ENCODE peak calls at places on chromosomes 13 and 19, in eight cellular contexts. F, L, U, I, N, W, R and D are unnamed samples.
A peak's percentile ranks its signal among the peaks of the same experiment; 100 is the strongest.

GRCh38 chr19:632228-633067 is 889 bp downstream of the POLRMT start:
- DNase-seq in R (peak; percentile 54), N (no peak), L (peak; percentile 79), U (no peak), I (peak; percentile 62), W (peak; percentile 71), F (peak; percentile 51), D (no peak)

GRCh38 chr19:41355802-41356201 is 2.1 kb upstream of the TGFB1 start:
- DNase-seq in F (no peak), I (no peak), R (no peak), U (no peak), L (no peak), N (no peak), W (no peak), D (no peak)

GRCh38 chr19:50359432-50359818 is 6.0 kb downstream of the NAPSA start:
- DNase-seq in L (no peak), U (no peak), W (no peak), I (no peak), F (no peak), R (no peak), N (no peak), D (no peak)

GRCh38 chr19:37933965-37934364 is 27.0 kb downstream of the SIPA1L3 start:
- DNase-seq in L (no peak), F (no peak), U (no peak), I (peak; percentile 67), N (no peak), W (no peak), R (no peak), D (no peak)

GRCh38 chr19:12194827-12195500 is 32.1 kb downstream of the ZNF136 start:
- DNase-seq in N (peak; percentile 75), U (peak; percentile 61), L (peak; percentile 10), F (no peak), I (peak; percentile 64), W (no peak), R (peak; percentile 30), D (no peak)

GRCh38 chr13:61294467-61295186 is 121.0 kb downstream of the PCDH20 start:
- DNase-seq in L (no peak), I (no peak), W (no peak), U (no peak), R (no peak), F (no peak), N (no peak), D (no peak)

GRCh38 chr13:51479199-51479523 is 26.3 kb upstream of the INTS6 start:
- DNase-seq in W (no peak), F (no peak), U (no peak), R (no peak), L (peak; percentile 58), I (peak; percentile 59), N (no peak), D (no peak)

GRCh38 chr13:74346960-74347359 is 212.8 kb upstream of the KLF12 start:
- DNase-seq in R (no peak), U (no peak), L (no peak), I (no peak), F (no peak), W (no peak), N (no peak), D (no peak)

GRCh38 chr19:36030264-36031148 is 2.2 kb downstream of the CLIP3 start:
- DNase-seq in W (no peak), U (no peak), F (no peak), N (no peak), R (peak; percentile 25), L (peak; percentile 35), I (no peak), D (no peak)